ENCODE peak calls at places on chromosomes 2 and 18, in ten cellular contexts. C is stomach, S is GM23338, F is GM13977, T is GM06990, J is Calu3, N is RWPE1, R is body of pancreas, H is H1, E is AG04449. V is an unnamed sample.
A peak's percentile ranks its signal among the peaks of the same experiment; 100 is the strongest.

GRCh38 chr18:4455113-4455811 is at the start of gene DLGAP1:
- DNase-seq in N (no peak), T (peak; percentile 86), C (peak; percentile 32), E (no peak), J (peak; percentile 66), F (peak; percentile 60), S (peak; percentile 87), R (peak; percentile 79), H (peak; percentile 51), V (peak; percentile 93)

GRCh38 chr2:128732976-128733431 is 414.3 kb upstream of the HS6ST1 start:
- DNase-seq in C (no peak), E (peak; percentile 76), N (peak; percentile 49), H (no peak), T (peak; percentile 34), F (no peak), J (no peak), S (no peak), R (no peak), V (no peak)

GRCh38 chr2:112705576-112705975 is 15.2 kb upstream of the NT5DC4 start:
- DNase-seq in R (no peak), E (no peak), F (no peak), T (no peak), S (no peak), H (no peak), N (no peak), J (no peak), C (no peak), V (no peak)

GRCh38 chr2:220835563-220835962 is 736.5 kb downstream of the EPHA4 start:
- DNase-seq in N (no peak), S (no peak), H (no peak), E (no peak), J (no peak), T (no peak), R (no peak), F (no peak), C (no peak), V (no peak)

GRCh38 chr2:235577404-235578330 is 83.8 kb downstream of the AGAP1 start:
- DNase-seq in C (no peak), J (no peak), E (no peak), T (no peak), N (no peak), S (no peak), F (no peak), H (no peak), R (peak; percentile 28), V (no peak)

GRCh38 chr2:99926986-99927385 is 215.4 kb downstream of the AFF3 start:
- DNase-seq in R (no peak), H (no peak), S (no peak), F (no peak), E (peak; percentile 24), N (peak; percentile 44), J (no peak), T (no peak), C (no peak), V (no peak)

GRCh38 chr2:40400336-40400953 is 51.4 kb downstream of the SLC8A1 start:
- DNase-seq in T (no peak), C (no peak), S (peak; percentile 10), R (no peak), E (no peak), N (no peak), F (no peak), J (no peak), H (no peak), V (no peak)

GRCh38 chr18:76620326-76620813 is 125.3 kb upstream of the ZNF516 start:
- DNase-seq in H (no peak), C (peak; percentile 63), R (peak; percentile 66), J (peak; percentile 73), F (peak; percentile 71), T (peak; percentile 60), S (peak; percentile 86), N (no peak), E (no peak), V (peak; percentile 83)

GRCh38 chr2:17162721-17163120 is 355.5 kb downstream of the RAD51AP2 start:
- DNase-seq in J (no peak), R (no peak), S (no peak), C (no peak), T (no peak), E (no peak), F (no peak), H (no peak), N (no peak), V (no peak)

GRCh38 chr2:83063933-83064332 is 1395.1 kb downstream of the SUCLG1 start:
- DNase-seq in C (no peak), E (no peak), H (no peak), S (no peak), T (no peak), R (no peak), N (no peak), F (no peak), J (no peak), V (no peak)

GRCh38 chr2:26674002-26674751 is 18.3 kb upstream of the KCNK3 start:
- DNase-seq in E (no peak), N (no peak), T (no peak), H (no peak), R (no peak), S (no peak), J (no peak), F (no peak), C (no peak), V (no peak)

DNA sequence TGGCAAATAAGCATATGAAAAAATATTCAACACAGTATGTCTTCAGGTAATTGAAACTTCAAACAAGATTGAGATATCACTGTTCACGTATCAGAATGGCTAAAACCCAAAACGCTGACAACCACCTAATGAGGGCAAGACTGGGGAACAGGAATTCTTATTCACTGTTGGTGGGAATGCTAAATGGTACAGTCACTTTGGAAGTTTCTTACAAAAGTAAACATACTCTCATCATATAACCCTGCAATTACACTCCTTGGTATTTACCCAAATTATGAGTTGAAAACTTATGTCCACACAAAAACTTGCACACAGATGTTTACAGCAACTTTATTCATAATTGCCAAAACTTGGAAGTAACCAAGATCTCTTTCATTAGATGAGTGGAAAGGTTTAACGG is 30.1 kb downstream of the BUB1 start:
- DNase-seq in J (no peak), C (no peak), S (no peak), N (no peak), H (no peak), E (no peak), F (no peak), T (no peak), R (no peak), V (no peak)
- TF ChIP-seq CTCF in J (no peak), C (no peak), S (no peak), N (no peak), H (no peak), E (no peak), F (no peak), T (no peak), R (no peak), V (no peak)

DNA sequence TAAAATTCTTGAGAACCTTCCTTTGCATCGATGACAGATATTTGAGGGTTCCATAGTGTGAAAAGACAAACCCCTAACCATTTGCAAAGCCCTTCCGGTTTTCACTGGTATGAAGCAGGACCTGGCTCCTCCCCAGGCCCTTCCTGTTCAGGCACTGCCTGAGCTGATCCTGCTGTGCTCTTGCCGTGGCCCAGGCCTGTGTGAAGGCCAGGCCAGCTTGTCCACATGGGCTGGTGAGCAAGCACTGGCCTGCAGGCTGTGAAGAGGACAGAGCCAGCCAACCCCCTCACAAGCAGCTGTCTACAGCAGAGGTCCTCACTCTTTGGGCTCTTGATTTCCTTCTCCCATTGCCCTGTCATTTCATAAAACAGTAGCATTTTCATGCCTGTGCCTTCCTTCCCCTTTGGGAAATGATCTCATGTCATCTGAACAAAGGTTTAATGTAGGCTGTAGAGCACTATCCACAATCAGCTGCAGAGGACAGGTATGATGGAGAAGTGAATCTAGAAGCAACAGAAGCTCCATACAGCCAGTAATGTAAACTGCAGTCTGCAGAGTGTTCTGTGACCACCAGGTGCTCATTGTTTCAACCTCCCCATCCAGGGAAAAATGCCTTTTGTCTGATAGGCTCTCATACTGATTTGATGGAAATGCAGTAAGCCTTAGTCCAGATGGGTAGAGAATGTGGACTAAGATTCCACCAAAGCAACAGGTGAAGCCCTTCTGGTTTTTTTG is 19.8 kb downstream of the MPHOSPH10 start:
- DNase-seq in T (no peak), C (no peak), N (no peak), R (no peak), H (no peak), J (no peak), S (peak; percentile 11), F (no peak), E (no peak), V (no peak)
- TF ChIP-seq CTCF in T (no peak), C (no peak), N (no peak), R (no peak), H (no peak), J (no peak), S (no peak), F (no peak), E (no peak), V (no peak)

GRCh38 chr18:21914739-21915319 is 174.2 kb downstream of the MIB1 start:
- DNase-seq in E (no peak), T (no peak), H (no peak), N (peak; percentile 30), S (peak; percentile 85), F (no peak), J (peak; percentile 66), R (peak; percentile 46), C (no peak), V (no peak)
- TF ChIP-seq CTCF in E (peak; percentile 32), T (peak; percentile 47), H (peak; percentile 21), N (peak; percentile 43), S (peak; percentile 87), F (peak; percentile 41), J (peak; percentile 81), R (peak; percentile 52), C (peak; percentile 68), V (peak; percentile 6)

GRCh38 chr2:134315471-134315870 is 61.6 kb downstream of the MGAT5 start:
- DNase-seq in C (no peak), H (no peak), E (no peak), N (no peak), R (no peak), T (no peak), F (no peak), S (no peak), J (no peak), V (no peak)

GRCh38 chr2:134314202-134314601 is 60.3 kb downstream of the MGAT5 start:
- DNase-seq in T (no peak), F (no peak), N (no peak), S (no peak), J (no peak), E (no peak), H (no peak), C (no peak), R (no peak), V (no peak)

GRCh38 chr2:134314656-134315377 is 60.9 kb downstream of the MGAT5 start:
- DNase-seq in R (no peak), N (no peak), E (no peak), S (no peak), J (no peak), C (no peak), H (no peak), T (no peak), F (no peak), V (no peak)

GRCh38 chr2:134310450-134311079 is 56.7 kb downstream of the MGAT5 start:
- DNase-seq in F (no peak), S (no peak), E (no peak), C (peak; percentile 75), T (no peak), R (peak; percentile 66), N (no peak), J (no peak), H (no peak), V (no peak)

DNA sequence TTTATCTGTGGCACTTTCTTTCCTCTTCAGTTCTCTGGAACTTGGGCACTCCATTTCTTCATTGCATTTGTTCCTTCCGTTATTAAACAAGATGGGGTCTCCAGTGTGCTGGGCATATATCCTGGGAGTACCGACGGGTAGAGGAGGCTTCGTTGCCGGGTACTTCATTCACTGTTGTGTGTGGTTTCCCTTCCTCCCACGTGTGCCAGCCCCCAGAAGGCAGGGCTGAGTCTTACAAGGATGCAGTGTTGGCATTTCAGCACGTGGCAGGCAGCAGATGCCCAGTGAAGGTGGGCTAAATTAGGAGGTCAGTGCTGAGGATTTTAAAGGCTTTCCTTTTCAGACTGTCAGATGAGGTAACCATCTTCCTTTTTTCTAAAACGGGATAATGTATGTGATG is 58.6 kb downstream of the MGAT5 start:
- DNase-seq in N (no peak), C (no peak), T (no peak), F (no peak), H (no peak), E (no peak), S (no peak), J (no peak), R (no peak), V (no peak)
- TF ChIP-seq CTCF in N (no peak), C (no peak), T (no peak), F (no peak), H (no peak), E (no peak), S (no peak), J (no peak), R (no peak), V (no peak)

V was measured in GM20000.